ENCODE peak calls at places on chromosomes 3 and 15, in four cellular contexts. U is endodermal cell, V is IMR-90, L is kidney epithelial cell. P is an unnamed sample.

GRCh38 chr3:113271189-113271588 is 59.8 kb downstream of the BOC start:
- DNase-seq in L (no peak), U (no peak), V (no peak), P (no peak)

GRCh38 chr3:52253314-52254260 is 8.0 kb downstream of the PPM1M start:
- DNase-seq in V (no peak), U (no peak), L (no peak), P (peak; percentile 86)

GRCh38 chr3:16982439-16982838 is 97.7 kb downstream of the PLCL2 start:
- DNase-seq in L (no peak), U (no peak), V (no peak), P (no peak)

GRCh38 chr15:57057134-57057930 is 138.9 kb downstream of the TCF12 start:
- DNase-seq in L (no peak), V (no peak), U (no peak), P (no peak)

GRCh38 chr3:141895731-141896130 is 19.3 kb downstream of the ATP1B3 start:
- DNase-seq in V (no peak), L (no peak), U (no peak), P (no peak)

GRCh38 chr15:71654714-71655174 is 155.6 kb upstream of the NR2E3 start:
- DNase-seq in U (no peak), L (no peak), V (no peak), P (no peak)

GRCh38 chr15:66704019-66704782 is 2.2 kb downstream of the SMAD6 start:
- DNase-seq in U (no peak), L (no peak), V (no peak), P (no peak)

GRCh38 chr3:119514637-119515036 is 16.3 kb downstream of the TIMMDC1 start:
- DNase-seq in V (no peak), U (no peak), L (no peak), P (no peak)

GRCh38 chr3:28835751-28836150 is 445.1 kb upstream of the RBMS3 start:
- DNase-seq in L (peak; percentile 29), V (peak; percentile 1), U (peak; percentile 82), P (no peak)

GRCh38 chr3:38170722-38171121 is 5.4 kb downstream of the OXSR1 start:
- DNase-seq in V (no peak), L (no peak), U (no peak), P (no peak)

GRCh38 chr3:38168988-38169363 is 3.6 kb downstream of the OXSR1 start:
- DNase-seq in U (no peak), L (no peak), V (peak; percentile 39), P (no peak)

GRCh38 chr3:38165722-38166387 is 518 bp downstream of the OXSR1 start:
- DNase-seq in L (no peak), V (peak; percentile 46), U (peak; percentile 63), P (no peak)

GRCh38 chr3:38164966-38165721 is at the start of gene OXSR1:
- DNase-seq in L (peak; percentile 100), U (peak; percentile 97), V (peak; percentile 100), P (peak; percentile 100)

GRCh38 chr3:38168151-38168987 is 3.0 kb downstream of the OXSR1 start:
- DNase-seq in U (no peak), V (peak; percentile 67), L (no peak), P (no peak)
- H3K4me3 ChIP-seq in U (no peak overlapping the region), V (peak overlapping the region; percentile 32), L (no peak overlapping the region), P (no peak overlapping the region)

GRCh38 chr15:82062479-82062878 is 16.7 kb upstream of the MEX3B start:
- DNase-seq in L (no peak), U (no peak), V (no peak), P (no peak)
- H3K4me3 ChIP-seq in L (no peak overlapping the region), U (no peak overlapping the region), V (no peak overlapping the region), P (no peak overlapping the region)

DNA sequence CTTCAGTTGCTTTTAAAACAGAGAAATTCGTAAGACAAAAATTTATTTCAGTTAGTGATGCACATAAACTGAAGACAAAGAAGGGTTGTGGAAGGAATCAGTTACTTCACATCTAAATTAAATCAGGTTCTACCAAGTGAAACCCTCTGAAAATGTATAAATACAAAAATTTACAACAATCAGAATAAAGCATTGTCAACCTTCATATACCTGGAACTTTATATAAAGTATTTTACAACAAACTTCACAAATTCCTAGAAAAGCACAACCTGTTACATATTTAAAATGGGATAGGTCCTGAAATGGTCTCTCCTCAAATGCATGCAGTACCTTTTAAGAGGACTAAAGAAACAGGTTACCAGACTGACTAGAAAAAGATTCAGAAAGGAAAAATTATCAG is 26.9 kb downstream of the ATOSA start:
- DNase-seq in V (no peak), U (no peak), L (no peak), P (no peak)
- H3K4me3 ChIP-seq in V (no peak overlapping the region), U (no peak overlapping the region), L (no peak overlapping the region), P (no peak overlapping the region)

GRCh38 chr3:157542711-157543485 is 39.7 kb upstream of the VEPH1 start:
- DNase-seq in V (peak; percentile 45), U (peak; percentile 89), L (no peak), P (no peak)

GRCh38 chr3:157540656-157541055 is 37.4 kb upstream of the VEPH1 start:
- DNase-seq in V (no peak), L (no peak), U (no peak), P (no peak)

GRCh38 chr3:157543491-157544035 is 40.3 kb upstream of the VEPH1 start:
- DNase-seq in V (no peak), U (no peak), L (no peak), P (no peak)

GRCh38 chr3:157541506-157542236 is 38.5 kb upstream of the VEPH1 start:
- DNase-seq in V (no peak), U (no peak), L (no peak), P (no peak)

DNA sequence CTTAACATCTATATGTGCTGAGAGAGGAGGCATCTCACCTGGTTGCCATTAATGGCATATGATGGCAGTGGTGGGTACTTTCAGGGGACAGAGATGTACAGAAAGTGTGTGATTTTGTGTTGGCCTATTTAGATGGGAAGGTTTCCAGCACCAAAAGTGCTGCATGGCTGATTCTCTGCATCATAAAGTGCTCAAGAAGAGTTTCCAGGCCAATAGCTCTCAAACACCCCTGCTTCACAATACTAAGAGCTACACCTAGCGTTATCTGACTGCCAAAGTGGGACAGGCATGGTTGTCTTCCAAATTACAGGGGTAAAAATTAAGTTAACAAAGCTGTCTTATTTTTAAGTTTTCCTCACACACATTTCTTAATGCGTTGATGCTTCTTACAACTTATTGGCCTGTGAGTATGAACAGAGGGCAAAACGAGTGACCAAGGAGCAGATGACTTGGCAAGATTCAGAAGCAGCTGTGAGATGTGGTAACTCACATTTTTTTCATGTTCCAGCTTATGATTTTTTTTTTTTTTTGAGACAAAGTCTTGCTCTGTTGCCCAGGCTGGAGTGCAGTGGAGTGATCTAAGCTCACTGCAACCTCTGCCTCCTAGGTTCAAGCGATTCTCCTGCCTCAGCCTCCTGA is 41.4 kb upstream of the VEPH1 start:
- DNase-seq in L (no peak), U (no peak), V (peak; percentile 74), P (no peak)
- H3K4me3 ChIP-seq in L (no peak overlapping the region), U (no peak overlapping the region), V (no peak overlapping the region), P (no peak overlapping the region)

DNA sequence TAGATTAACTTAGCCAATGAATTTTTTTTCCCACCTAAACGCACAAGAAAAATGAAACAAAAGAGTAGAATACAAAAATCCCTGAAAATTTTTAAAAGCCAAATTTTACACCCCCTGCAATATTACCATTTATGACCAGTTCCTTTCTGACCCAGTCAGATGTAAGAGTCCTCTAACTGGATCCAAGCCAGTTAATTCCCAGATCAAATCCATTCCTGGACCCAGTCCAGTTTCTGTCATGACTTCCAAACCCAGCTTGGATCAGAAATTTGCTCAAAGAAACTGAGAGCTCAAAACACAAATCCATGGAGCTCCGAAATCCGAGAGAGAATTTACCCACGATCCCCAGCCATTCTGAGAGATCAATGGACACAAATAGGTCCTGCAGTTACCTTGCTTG is 17.0 kb upstream of the ALDH1L1 start:
- DNase-seq in L (no peak), V (no peak), U (no peak), P (no peak)
- H3K4me3 ChIP-seq in L (no peak overlapping the region), V (no peak overlapping the region), U (no peak overlapping the region), P (no peak overlapping the region)

DNA sequence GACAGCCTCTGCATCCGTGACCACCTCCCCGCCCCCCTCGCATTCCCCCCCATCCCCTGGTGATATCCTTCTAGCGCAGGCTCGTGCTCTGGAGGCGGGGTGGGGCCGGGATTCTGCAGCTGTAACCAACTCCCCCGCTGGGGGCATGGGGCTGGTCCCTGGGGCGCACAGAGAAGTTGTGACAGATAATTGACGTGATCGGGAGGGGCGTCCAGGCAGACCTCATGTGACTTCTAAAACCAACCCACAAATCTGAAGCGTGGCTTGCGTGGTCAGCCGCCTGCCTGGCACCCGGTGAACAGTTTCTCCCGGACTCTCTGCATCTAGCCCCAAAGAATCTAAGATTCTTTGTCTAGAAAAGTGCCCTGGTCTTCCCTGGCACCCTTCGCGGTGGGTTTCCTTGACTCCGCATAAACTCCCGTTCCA is 100.6 kb upstream of the IGF1R start:
- DNase-seq in U (peak; percentile 79), L (no peak), V (no peak), P (no peak)
- H3K4me3 ChIP-seq in U (peak overlapping the region; percentile 77), L (peak overlapping the region; percentile 55), V (peak overlapping the region; percentile 51), P (no peak overlapping the region)

GRCh38 chr3:194168994-194169393 is 33.0 kb downstream of the HES1 start:
- DNase-seq in U (no peak), L (no peak), V (no peak), P (no peak)

GRCh38 chr3:194167480-194167862 is 31.5 kb downstream of the HES1 start:
- DNase-seq in V (no peak), U (no peak), L (no peak), P (no peak)

GRCh38 chr3:194167873-194168272 is 31.9 kb downstream of the HES1 start:
- DNase-seq in L (no peak), U (no peak), V (no peak), P (no peak)

GRCh38 chr3:194165619-194166018 is 29.7 kb downstream of the HES1 start:
- DNase-seq in L (no peak), U (no peak), V (no peak), P (no peak)

DNA sequence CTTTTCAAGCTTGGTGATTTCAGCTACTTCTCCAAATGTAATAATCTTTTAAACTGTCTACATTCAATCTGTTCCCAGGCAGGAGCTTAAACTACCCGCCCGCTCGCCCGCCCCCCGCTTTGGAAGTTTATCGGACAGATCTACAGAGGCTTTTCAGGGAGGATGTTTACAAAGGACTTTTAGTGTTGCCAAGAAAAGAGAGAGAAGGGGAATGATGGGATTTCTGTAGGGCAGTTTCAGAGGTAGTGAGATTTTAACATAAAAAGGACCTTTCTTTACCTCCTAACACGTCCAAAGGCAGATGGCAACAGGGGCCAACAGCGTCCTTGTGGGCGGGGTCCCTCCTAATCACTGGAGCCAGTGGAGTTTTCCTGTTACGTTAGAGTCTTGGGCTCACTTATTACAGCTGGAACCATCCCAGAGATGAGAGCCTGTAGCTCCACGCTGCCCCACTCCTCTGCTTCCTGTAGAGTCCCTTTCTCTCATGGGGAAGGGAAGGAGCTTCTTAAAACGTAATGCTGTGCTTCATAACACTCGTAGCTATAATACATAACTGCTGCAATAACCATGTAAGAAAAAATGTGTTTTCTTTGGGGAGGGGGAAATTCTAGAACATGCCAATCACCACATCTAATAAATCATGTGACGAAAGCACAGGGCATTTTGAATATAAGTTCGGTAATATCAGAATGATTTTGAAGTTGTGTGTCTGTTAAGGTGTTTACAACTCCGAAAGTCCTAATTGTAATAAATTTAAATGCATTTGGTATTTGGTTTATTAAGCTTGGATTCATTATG is 30.9 kb downstream of the HES1 start:
- DNase-seq in L (no peak), V (no peak), U (no peak), P (no peak)
- H3K4me3 ChIP-seq in L (no peak overlapping the region), V (no peak overlapping the region), U (no peak overlapping the region), P (no peak overlapping the region)